ENCODE peak calls at places on chromosomes 13 and 19, in five cellular contexts. Y is breast epithelium, N is colonic mucosa, H is adrenal gland, R is GM23248. F is an unnamed sample. For H3K4me1, the result is how much of the 10 kb centered on the place peaks cover.

GRCh38 chr19:36142046-36142445 is 2.2 kb downstream of the CAPNS1 start:
- DNase-seq in Y (no peak), N (no peak), H (no peak), R (no peak), F (no peak)

GRCh38 chr19:15101479-15102082 is 5.6 kb upstream of the SYDE1 start:
- DNase-seq in Y (no peak), N (peak), H (peak), R (peak), F (no peak)

GRCh38 chr13:32255744-32256120 is 59.4 kb downstream of the ZAR1L start:
- DNase-seq in Y (no peak), N (no peak), H (no peak), R (no peak), F (no peak)

GRCh38 chr13:61531383-61532065 is 115.9 kb upstream of the PCDH20 start:
- DNase-seq in Y (no peak), N (no peak), H (no peak), R (no peak), F (no peak)

GRCh38 chr19:18408053-18408476 is 10.6 kb upstream of the LRRC25 start:
- DNase-seq in Y (no peak), N (peak), H (peak), R (no peak), F (no peak)

GRCh38 chr13:40204246-40204645 is 462.2 kb downstream of the FOXO1 start:
- DNase-seq in Y (no peak), N (no peak), H (no peak), R (no peak), F (no peak)

GRCh38 chr19:13229246-13229645 is 79.0 kb downstream of the IER2 start:
- DNase-seq in Y (no peak), N (no peak), H (no peak), R (no peak), F (no peak)

GRCh38 chr19:55485439-55486011 is 537 bp downstream of the NAT14 start:
- DNase-seq in Y (no peak), N (no peak), H (no peak), R (peak), F (no peak)

GRCh38 chr13:30848332-30849027 is 57.6 kb upstream of the MEDAG start:
- DNase-seq in Y (no peak), N (no peak), H (no peak), R (no peak), F (no peak)

GRCh38 chr13:67120872-67121531 is 109.1 kb downstream of the PCDH9 start:
- DNase-seq in Y (no peak), N (no peak), H (no peak), R (no peak), F (no peak)

GRCh38 chr19:54165222-54165621 is 5.7 kb upstream of the LENG1 start:
- DNase-seq in Y (no peak), N (no peak), H (no peak), R (no peak), F (no peak)

DNA sequence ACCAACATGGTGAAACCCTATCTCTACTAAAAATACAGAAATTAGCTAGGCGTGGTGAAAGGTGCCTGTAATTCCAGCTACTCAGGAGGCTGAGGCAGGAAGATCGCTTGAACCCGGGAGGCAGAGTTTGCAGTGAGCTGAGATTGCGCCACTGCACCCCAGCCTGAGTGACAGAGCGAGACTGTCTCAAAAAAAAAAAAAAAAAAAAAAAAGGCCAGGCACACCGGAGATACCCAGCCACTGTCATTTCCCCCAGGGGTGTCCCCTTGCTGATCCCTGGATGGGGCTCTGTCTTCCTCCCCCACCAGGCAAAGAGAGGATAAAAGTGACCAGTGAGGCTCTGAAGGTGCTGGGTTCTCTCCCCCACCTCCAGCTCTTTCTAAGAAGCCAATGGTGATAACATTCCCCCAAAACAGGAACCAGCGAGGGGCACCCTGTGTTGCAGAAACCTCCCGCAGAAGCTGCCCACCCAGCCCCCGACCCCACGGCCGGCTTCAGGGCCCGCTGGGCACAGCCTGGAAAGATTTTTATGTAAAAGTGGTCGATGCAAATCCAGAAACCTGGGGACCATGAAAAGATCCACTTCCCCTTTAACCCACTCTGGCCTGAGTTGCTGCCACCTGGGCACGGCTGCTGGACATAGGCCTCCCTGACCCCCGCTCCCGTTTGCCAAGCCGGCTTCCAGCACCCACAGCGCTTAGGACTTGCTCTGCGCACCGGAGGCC is 61.3 kb upstream of the KLF2 start:
- DNase-seq in Y (no peak), N (no peak), H (no peak), R (no peak), F (no peak)
- H3K4me1 ChIP-seq in Y (under half), N (under half), H (under half), R (under half), F (under half)

DNA sequence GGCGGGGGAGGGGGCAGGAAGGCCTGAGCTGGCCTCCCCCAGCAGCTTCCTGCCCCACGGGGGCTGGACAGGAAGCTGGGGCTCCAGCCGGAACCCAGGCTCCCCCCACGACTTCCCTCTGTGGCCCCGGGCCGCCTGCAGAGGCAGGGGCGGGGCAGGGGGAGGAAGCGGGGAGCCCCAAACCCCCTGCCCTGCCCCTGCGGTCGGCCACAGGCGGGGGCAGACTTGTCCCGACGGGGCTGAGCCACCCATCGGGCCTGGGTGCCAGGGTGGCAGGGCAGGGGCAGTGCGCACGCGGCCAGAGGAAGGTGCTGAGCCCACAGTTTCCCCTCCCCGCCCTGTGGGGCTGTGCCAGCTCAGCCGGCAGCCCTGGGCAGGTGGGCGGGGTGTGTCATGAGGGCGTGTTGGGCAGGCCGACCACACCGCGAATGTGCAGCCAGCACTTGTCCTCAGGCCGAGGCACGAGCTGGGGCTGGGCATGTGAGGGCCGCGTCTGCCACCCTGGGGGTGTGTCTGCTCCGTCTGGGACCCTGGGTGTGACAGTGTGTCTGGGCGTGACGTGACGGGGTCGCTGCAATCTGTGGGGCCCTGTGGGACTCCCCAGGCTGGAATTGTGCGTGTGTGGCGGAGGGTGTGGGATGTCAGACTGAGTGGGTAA is 17.7 kb downstream of the CCDC97 start:
- DNase-seq in Y (peak), N (peak), H (peak), R (peak), F (no peak)
- H3K4me1 ChIP-seq in Y (under half), N (under half), H (under half), R (under half), F (under half)

DNA sequence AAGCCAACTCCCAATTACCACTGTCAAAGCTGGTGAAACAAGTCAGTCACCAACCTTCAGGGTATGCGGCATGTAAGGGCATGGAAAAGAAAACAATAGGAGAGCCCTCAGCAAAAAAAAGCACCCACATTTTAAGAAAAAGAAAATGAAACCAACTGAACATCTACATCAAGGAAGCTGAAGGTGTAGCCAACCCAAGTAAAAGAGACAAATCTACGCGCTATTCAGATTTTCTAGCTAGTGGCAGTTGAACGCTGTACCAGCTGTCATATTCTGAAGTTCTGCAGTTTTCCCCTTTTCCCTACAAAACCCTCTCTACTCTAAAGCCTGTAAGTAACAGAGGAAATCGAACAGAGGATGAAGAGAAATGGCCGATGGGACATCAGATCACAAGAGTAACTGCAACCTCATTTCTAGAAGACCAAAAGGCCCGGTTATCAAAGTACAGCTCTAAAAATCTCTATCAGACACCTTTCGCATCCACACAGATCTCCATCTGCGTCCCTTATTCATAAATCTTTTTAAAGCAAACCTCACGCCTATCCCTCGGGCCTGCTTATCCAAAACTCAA is 1.4 kb downstream of the MYCBP2 start:
- DNase-seq in Y (no peak), N (no peak), H (no peak), R (peak), F (no peak)
- H3K4me1 ChIP-seq in Y (under half), N (under half), H (under half), R (under half), F (half or more)

GRCh38 chr19:2254052-2254872 is 2.0 kb downstream of the JSRP1 start:
- DNase-seq in Y (no peak), N (no peak), H (peak), R (peak), F (no peak)
- H3K4me1 ChIP-seq in Y (under half), N (under half), H (under half), R (under half), F (under half)

DNA sequence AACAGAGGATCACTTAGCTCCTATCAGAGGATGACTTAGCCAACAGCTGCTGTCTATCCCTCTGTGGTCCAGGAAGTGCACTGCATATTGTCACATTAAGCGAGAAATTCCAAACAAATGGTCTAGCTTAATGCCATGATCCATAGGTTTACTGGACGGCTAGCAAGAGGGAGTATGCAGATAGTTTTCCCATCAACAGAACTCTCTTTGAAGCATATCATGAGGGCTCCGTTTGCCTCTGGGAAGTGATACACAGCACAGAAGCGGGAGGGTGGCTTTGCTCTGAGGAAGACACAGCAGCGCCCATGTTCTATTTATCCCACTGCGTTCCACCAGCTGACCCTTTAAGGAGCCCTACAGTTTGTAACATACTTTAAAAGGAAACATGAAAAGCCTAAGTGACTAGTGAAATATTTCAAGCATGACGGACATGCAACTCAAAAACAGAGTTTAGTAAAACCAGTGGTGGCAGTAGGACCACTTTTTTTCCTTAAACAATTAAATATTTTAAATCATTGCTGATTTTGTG is 52.7 kb downstream of the COL4A1 start:
- DNase-seq in Y (no peak), N (peak), H (peak), R (no peak), F (no peak)
- H3K4me1 ChIP-seq in Y (under half), N (under half), H (under half), R (under half), F (half or more)

GRCh38 chr13:97124237-97124636 is 97.9 kb upstream of the MBNL2 start:
- DNase-seq in Y (no peak), N (no peak), H (no peak), R (no peak), F (no peak)

GRCh38 chr13:97120976-97121375 is 101.2 kb upstream of the MBNL2 start:
- DNase-seq in Y (no peak), N (no peak), H (no peak), R (no peak), F (no peak)

GRCh38 chr13:97119899-97120745 is 102.0 kb upstream of the MBNL2 start:
- DNase-seq in Y (no peak), N (no peak), H (no peak), R (peak), F (no peak)

GRCh38 chr13:97121894-97122293 is 100.2 kb upstream of the MBNL2 start:
- DNase-seq in Y (no peak), N (no peak), H (no peak), R (peak), F (no peak)

GRCh38 chr13:97122381-97122996 is 99.6 kb upstream of the MBNL2 start:
- DNase-seq in Y (no peak), N (no peak), H (no peak), R (peak), F (no peak)
- H3K4me1 ChIP-seq in Y (under half), N (under half), H (under half), R (half or more), F (under half)

GRCh38 chr19:58002384-58003152 is at the start of gene ZNF606:
- DNase-seq in Y (peak), N (peak), H (peak), R (peak), F (peak)
- H3K4me1 ChIP-seq in Y (under half), N (under half), H (under half), R (under half), F (under half)